ENCODE peak calls at places on chromosomes 5 and 9, in ten cellular contexts. J is IMR-90, F is heart right ventricle, L is tibial nerve, M is esophagus squamous epithelium, G is right atrium auricular region, Z is Peyer's patch, W is dorsolateral prefrontal cortex, H is coronary artery, P is stomach. C is an unnamed sample.
A peak's percentile ranks its signal among the peaks of the same experiment; 100 is the strongest.

GRCh38 chr5:40017151-40017550 is 592.4 kb upstream of the DAB2 start:
- DNase-seq in J (no peak), F (no peak), L (no peak), M (no peak), G (no peak), Z (no peak), W (no peak), H (no peak), P (no peak), C (no peak)

GRCh38 chr9:121322037-121322736 is 47.9 kb downstream of the STOM start:
- DNase-seq in J (peak; percentile 98), F (no peak), L (no peak), M (no peak), G (peak; percentile 38), Z (no peak), W (no peak), H (no peak), P (no peak), C (no peak)

GRCh38 chr5:150309101-150309897 is 6.6 kb upstream of the ARSI start:
- DNase-seq in J (no peak), F (no peak), L (no peak), M (no peak), G (no peak), Z (no peak), W (no peak), H (no peak), P (no peak), C (no peak)

GRCh38 chr5:149636191-149636860 is 55.0 kb downstream of the ARHGEF37 start:
- DNase-seq in J (no peak), F (no peak), L (no peak), M (no peak), G (no peak), Z (peak; percentile 34), W (no peak), H (no peak), P (no peak), C (no peak)

GRCh38 chr5:179974946-179975712 is 67.4 kb upstream of the TBC1D9B start:
- DNase-seq in J (no peak), F (peak; percentile 21), L (no peak), M (no peak), G (no peak), Z (peak; percentile 82), W (peak; percentile 63), H (no peak), P (no peak), C (no peak)

GRCh38 chr5:36870399-36871040 is 6.0 kb upstream of the NIPBL start:
- DNase-seq in J (peak; percentile 70), F (no peak), L (no peak), M (no peak), G (no peak), Z (no peak), W (no peak), H (no peak), P (no peak), C (no peak)

GRCh38 chr9:137349471-137350033 is 47.5 kb upstream of the NRARP start:
- DNase-seq in J (no peak), F (no peak), L (no peak), M (no peak), G (no peak), Z (peak; percentile 21), W (no peak), H (no peak), P (peak; percentile 22), C (no peak)

GRCh38 chr5:134920848-134921575 is 16.1 kb downstream of the PCBD2 start:
- DNase-seq in J (no peak), F (no peak), L (no peak), M (no peak), G (no peak), Z (no peak), W (no peak), H (no peak), P (no peak), C (no peak)

GRCh38 chr9:36828574-36829141 is 205.4 kb downstream of the PAX5 start:
- DNase-seq in J (no peak), F (no peak), L (no peak), M (no peak), G (no peak), Z (peak; percentile 25), W (no peak), H (no peak), P (no peak), C (no peak)

GRCh38 chr5:79107020-79107796 is 4.4 kb upstream of the BHMT start:
- DNase-seq in J (peak; percentile 5), F (no peak), L (no peak), M (no peak), G (no peak), Z (no peak), W (no peak), H (no peak), P (no peak), C (no peak)

GRCh38 chr5:79111960-79112702 is 522 bp downstream of the BHMT start:
- DNase-seq in J (no peak), F (peak; percentile 14), L (no peak), M (no peak), G (no peak), Z (no peak), W (no peak), H (no peak), P (peak; percentile 32), C (no peak)

GRCh38 chr5:79108792-79109191 is 2.8 kb upstream of the BHMT start:
- DNase-seq in J (no peak), F (no peak), L (no peak), M (no peak), G (no peak), Z (no peak), W (no peak), H (no peak), P (no peak), C (no peak)

GRCh38 chr5:79111387-79111959 is at the start of gene BHMT:
- DNase-seq in J (no peak), F (no peak), L (no peak), M (no peak), G (no peak), Z (no peak), W (no peak), H (no peak), P (peak; percentile 69), C (no peak)

DNA sequence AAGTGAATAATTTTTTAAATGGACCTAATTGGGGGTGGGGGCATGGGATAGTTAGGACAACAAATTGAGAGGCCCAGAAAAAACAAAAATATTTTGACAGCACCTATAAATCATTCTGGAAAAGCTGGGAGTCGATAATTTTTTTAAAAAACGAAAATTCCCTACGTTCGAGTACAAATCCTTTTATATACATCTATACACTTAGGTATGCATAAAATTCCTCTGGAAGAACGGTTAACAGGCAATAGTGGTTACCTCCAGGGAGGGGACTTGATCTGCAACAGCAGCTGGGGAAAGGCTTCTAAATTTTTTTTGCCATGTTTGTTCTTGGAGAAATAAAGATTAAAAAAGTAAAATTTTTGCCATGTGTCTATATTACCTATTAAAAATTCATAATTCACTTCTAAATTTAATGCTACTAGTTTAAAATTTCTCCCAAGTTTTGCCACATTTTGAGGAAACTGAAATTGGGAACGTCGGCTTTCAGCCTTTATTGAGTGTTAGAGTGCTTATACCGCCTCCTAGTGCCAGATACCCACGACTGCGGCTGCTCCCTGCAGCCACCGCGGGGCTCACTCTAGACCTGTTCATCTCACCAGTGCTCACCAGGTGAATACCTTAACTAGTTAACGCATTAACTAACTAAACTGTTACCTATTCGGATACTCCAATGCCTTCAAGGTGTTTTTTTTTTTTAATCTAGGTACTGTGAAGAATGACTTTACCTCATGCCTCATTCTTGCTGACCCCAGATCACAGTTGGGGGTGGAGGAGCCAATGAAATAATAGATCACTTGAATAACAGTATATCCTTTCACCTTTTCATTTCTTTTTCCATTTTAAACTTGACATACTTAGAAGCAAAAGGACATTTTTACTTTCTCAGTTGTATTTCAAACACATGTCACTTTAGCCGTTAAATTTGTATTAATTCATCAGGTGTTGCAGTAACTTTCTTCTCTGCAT is 1.8 kb upstream of the BHMT start:
- DNase-seq in J (no peak), F (no peak), L (no peak), M (no peak), G (no peak), Z (peak; percentile 52), W (no peak), H (no peak), P (no peak), C (no peak)
- TF ChIP-seq CTCF in J (peak; percentile 19), F (peak; percentile 70), L (no peak), M (no peak), G (peak; percentile 55), Z (peak; percentile 25), W (no peak), H (no peak), P (no peak), C (peak; percentile 17)

GRCh38 chr9:119369670-119370366 is 583 bp upstream of the BRINP1 start:
- DNase-seq in J (no peak), F (no peak), L (no peak), M (no peak), G (no peak), Z (no peak), W (no peak), H (no peak), P (no peak), C (no peak)
- H3K4me3 ChIP-seq in J (no peak overlapping the region), F (peak overlapping the region; percentile 55), L (peak overlapping the region; percentile 38), M (peak overlapping the region; percentile 64), G (peak overlapping the region; percentile 50), Z (peak overlapping the region; percentile 46), W (peak overlapping the region; percentile 52), H (peak overlapping the region; percentile 67), P (peak overlapping the region; percentile 36), C (peak overlapping the region; percentile 40)

DNA sequence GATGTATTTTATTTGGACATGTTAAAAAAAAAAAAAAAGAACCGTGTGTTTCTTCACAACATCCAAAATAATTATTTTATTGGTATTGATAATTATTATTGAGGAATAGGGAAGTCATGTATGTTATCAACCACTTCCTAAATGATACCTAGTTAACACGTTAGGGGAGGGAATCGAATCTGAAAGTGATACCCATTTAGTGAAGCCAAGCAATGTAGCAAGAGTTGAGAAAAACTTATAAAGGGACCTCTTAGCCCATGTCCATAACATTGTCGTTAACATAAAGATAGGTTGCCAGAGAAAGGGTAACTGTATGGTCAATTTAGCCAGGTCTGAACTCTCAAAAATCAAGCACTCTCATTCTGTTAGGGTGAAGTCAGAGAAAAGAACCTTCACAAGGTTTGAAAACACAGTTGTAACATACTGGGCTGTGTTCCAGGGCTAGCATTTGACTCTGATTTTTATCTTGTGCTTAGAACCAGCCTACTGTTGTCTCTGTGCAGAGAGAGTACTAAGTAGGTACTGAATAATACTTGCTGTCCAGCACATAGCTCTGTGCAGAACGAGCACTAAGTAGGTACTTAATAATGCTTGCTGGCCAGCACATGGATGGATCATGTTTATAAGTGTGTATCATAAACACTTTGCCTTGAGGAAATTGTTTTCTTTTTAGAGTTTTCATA is 60.4 kb downstream of the GHR start:
- DNase-seq in J (no peak), F (no peak), L (no peak), M (no peak), G (no peak), Z (no peak), W (no peak), H (no peak), P (no peak), C (no peak)
- H3K27ac ChIP-seq in J (no peak overlapping the region), F (no peak overlapping the region), L (no peak overlapping the region), M (no peak overlapping the region), G (no peak overlapping the region), Z (no peak overlapping the region), W (no peak overlapping the region), H (no peak overlapping the region), P (no peak overlapping the region), C (no peak overlapping the region)

DNA sequence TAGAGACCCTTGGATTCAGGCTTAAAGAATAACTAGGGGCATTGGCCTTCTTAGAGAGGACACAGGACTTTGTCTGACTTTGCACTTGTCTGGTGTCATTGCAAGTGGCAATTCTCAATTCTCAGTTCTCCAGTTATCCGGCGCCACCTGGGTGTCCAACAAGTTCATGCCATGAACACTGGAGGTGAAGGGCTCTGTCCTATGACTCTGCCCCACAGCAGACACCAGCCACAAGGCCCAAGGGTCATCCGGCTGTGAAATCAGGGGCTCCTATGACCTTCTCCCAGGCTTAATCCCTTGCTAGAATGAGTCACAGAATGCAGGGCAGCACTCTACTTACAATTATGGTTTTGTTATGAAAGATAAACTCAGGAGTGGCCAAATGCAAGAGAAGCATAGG is 391.9 kb downstream of the GADD45G start:
- DNase-seq in J (no peak), F (no peak), L (no peak), M (no peak), G (no peak), Z (peak; percentile 67), W (no peak), H (no peak), P (peak; percentile 36), C (no peak)
- TF ChIP-seq CTCF in J (no peak), F (no peak), L (no peak), M (no peak), G (no peak), Z (no peak), W (no peak), H (no peak), P (no peak), C (no peak)

C was measured in esophagus muscularis mucosa.